ENCODE peak calls at places on chromosomes 11 and 22, in seven cellular contexts. U, J, L, X, V, T and S are unnamed samples.

GRCh38 chr11:72989727-72990126 is 152.4 kb downstream of the FCHSD2 start:
- DNase-seq in U (no peak), J (no peak), L (no peak), X (no peak), V (no peak), T (no peak), S (no peak)

GRCh38 chr11:1073261-1073724 is 1.4 kb upstream of the MUC2 start:
- DNase-seq in U (no peak), J (peak; percentile 70), L (no peak), X (peak; percentile 46), V (no peak), T (no peak), S (no peak)

GRCh38 chr22:43553451-43554258 is 141.8 kb downstream of the MPPED1 start:
- DNase-seq in U (no peak), J (peak; percentile 33), L (no peak), X (no peak), V (no peak), T (no peak), S (no peak)

GRCh38 chr11:71979582-71979981 is 19.1 kb upstream of the IL18BP start:
- DNase-seq in U (no peak), J (no peak), L (no peak), X (no peak), V (no peak), T (no peak), S (peak; percentile 55)

GRCh38 chr11:86234831-86235461 is 9.6 kb upstream of the EED start:
- DNase-seq in U (no peak), J (no peak), L (no peak), X (no peak), V (no peak), T (no peak), S (no peak)

GRCh38 chr11:27211370-27212127 is 151.5 kb downstream of the CCDC34 start:
- DNase-seq in U (no peak), J (no peak), L (no peak), X (no peak), V (no peak), T (no peak), S (no peak)

GRCh38 chr22:22449819-22450218 is 58.7 kb downstream of the ZNF280B start:
- DNase-seq in U (no peak), J (no peak), L (no peak), X (no peak), V (no peak), T (no peak), S (no peak)

GRCh38 chr22:21714784-21715183 is 20.8 kb downstream of the YPEL1 start:
- DNase-seq in U (no peak), J (no peak), L (no peak), X (no peak), V (no peak), T (no peak), S (no peak)

GRCh38 chr22:25134028-25134427 is 65.6 kb upstream of the CRYBB3 start:
- DNase-seq in U (no peak), J (peak; percentile 68), L (no peak), X (no peak), V (no peak), T (no peak), S (no peak)

GRCh38 chr22:37173709-37174108 is 14.3 kb downstream of the C1QTNF6 start:
- DNase-seq in U (no peak), J (peak; percentile 79), L (no peak), X (no peak), V (no peak), T (no peak), S (no peak)

GRCh38 chr11:119666463-119667131 is 62.4 kb downstream of the NECTIN1 start:
- DNase-seq in U (peak; percentile 50), J (peak; percentile 82), L (peak; percentile 25), X (peak; percentile 25), V (peak; percentile 56), T (no peak), S (peak; percentile 72)

GRCh38 chr11:63829823-63830489 is 9.0 kb upstream of the MARK2 start:
- DNase-seq in U (no peak), J (no peak), L (no peak), X (peak; percentile 34), V (no peak), T (no peak), S (no peak)

GRCh38 chr22:24727218-24727851 is 47.2 kb downstream of the PIWIL3 start:
- DNase-seq in U (no peak), J (no peak), L (no peak), X (peak; percentile 85), V (no peak), T (no peak), S (no peak)

GRCh38 chr11:69867076-69868002 is 48.1 kb upstream of the FGF3 start:
- DNase-seq in U (no peak), J (no peak), L (no peak), X (peak; percentile 81), V (no peak), T (no peak), S (peak; percentile 3)

GRCh38 chr11:37353192-37353591 is 755.2 kb upstream of the RAG2 start:
- DNase-seq in U (no peak), J (no peak), L (no peak), X (no peak), V (no peak), T (no peak), S (no peak)

GRCh38 chr11:68536706-68537105 is 76.2 kb downstream of the PPP6R3 start:
- DNase-seq in U (no peak), J (no peak), L (no peak), X (no peak), V (no peak), T (no peak), S (no peak)

GRCh38 chr22:27745154-27745553 is 56.4 kb downstream of the MN1 start:
- DNase-seq in U (no peak), J (peak; percentile 32), L (no peak), X (no peak), V (no peak), T (no peak), S (no peak)

GRCh38 chr11:655036-655726 is 18.1 kb downstream of the DRD4 start:
- DNase-seq in U (no peak), J (no peak), L (no peak), X (no peak), V (no peak), T (no peak), S (no peak)

GRCh38 chr11:123166095-123166559 is 28.9 kb downstream of the CLMP start:
- DNase-seq in U (no peak), J (peak; percentile 84), L (no peak), X (peak; percentile 93), V (no peak), T (no peak), S (no peak)

GRCh38 chr11:15716550-15716949 is 601.8 kb downstream of the INSC start:
- DNase-seq in U (no peak), J (no peak), L (no peak), X (peak; percentile 71), V (no peak), T (no peak), S (no peak)

GRCh38 chr11:17770917-17771316 is 36.3 kb downstream of the KCNC1 start:
- DNase-seq in U (no peak), J (no peak), L (no peak), X (no peak), V (no peak), T (no peak), S (no peak)

GRCh38 chr11:100687032-100687629 is at the start of gene ARHGAP42:
- DNase-seq in U (peak; percentile 61), J (peak; percentile 77), L (peak; percentile 47), X (peak; percentile 66), V (no peak), T (no peak), S (peak; percentile 42)

GRCh38 chr22:24681236-24681635 is 78.2 kb downstream of the GGT1 start:
- DNase-seq in U (no peak), J (no peak), L (no peak), X (peak; percentile 51), V (no peak), T (no peak), S (no peak)

GRCh38 chr11:117643606-117644300 is 153.3 kb downstream of the DSCAML1 start:
- DNase-seq in U (no peak), J (peak; percentile 18), L (no peak), X (no peak), V (no peak), T (no peak), S (no peak)

GRCh38 chr22:22748297-22748743 is 103.9 kb downstream of the GGTLC2 start:
- DNase-seq in U (peak; percentile 63), J (no peak), L (no peak), X (peak; percentile 23), V (peak; percentile 39), T (no peak), S (no peak)

GRCh38 chr11:16365456-16366355 is 9.4 kb upstream of the SOX6 start:
- DNase-seq in U (no peak), J (no peak), L (no peak), X (no peak), V (no peak), T (no peak), S (no peak)

GRCh38 chr22:25645964-25646363 is 81.5 kb downstream of the GRK3 start:
- DNase-seq in U (no peak), J (no peak), L (no peak), X (peak; percentile 30), V (no peak), T (no peak), S (no peak)